ENCODE peak calls at places on chromosome X, in six cellular contexts. One of them, this sample, is unnamed.

GRCh38 chrX:39059866-39060265 is 258.6 kb downstream of the MID1IP1 start:
- DNase-seq in stimulated activated CD4-positive, alpha-beta T cell treated with anti-CD3 and anti-CD28 coated beads, Interleukin-2, amount 100 ng/mL, for 48 hours: no peak
- DNase-seq in EL: no peak
- DNase-seq in pons: no peak
- DNase-seq in GM23248: no peak
- DNase-seq in nephron progenitor cell: no peak
- DNase-seq in this sample: no peak

GRCh38 chrX:41334866-41335589 is 1.1 kb downstream of the DDX3X start:
- DNase-seq in stimulated activated CD4-positive, alpha-beta T cell treated with anti-CD3 and anti-CD28 coated beads, Interleukin-2, amount 100 ng/mL, for 48 hours: peak; percentile 56
- DNase-seq in EL: peak; percentile 42
- DNase-seq in pons: no peak
- DNase-seq in GM23248: peak; percentile 78
- DNase-seq in nephron progenitor cell: peak; percentile 46
- DNase-seq in this sample: peak; percentile 30

GRCh38 chrX:133918326-133918725 is 67.1 kb downstream of the GPC3 start:
- DNase-seq in stimulated activated CD4-positive, alpha-beta T cell treated with anti-CD3 and anti-CD28 coated beads, Interleukin-2, amount 100 ng/mL, for 48 hours: no peak
- DNase-seq in EL: no peak
- DNase-seq in pons: no peak
- DNase-seq in GM23248: no peak
- DNase-seq in nephron progenitor cell: no peak
- DNase-seq in this sample: no peak

GRCh38 chrX:42714981-42715688 is 62.8 kb downstream of the PPP1R2C start:
- DNase-seq in stimulated activated CD4-positive, alpha-beta T cell treated with anti-CD3 and anti-CD28 coated beads, Interleukin-2, amount 100 ng/mL, for 48 hours: peak; percentile 23
- DNase-seq in EL: no peak
- DNase-seq in pons: peak; percentile 75
- DNase-seq in GM23248: no peak
- DNase-seq in nephron progenitor cell: peak; percentile 64
- DNase-seq in this sample: peak; percentile 40

GRCh38 chrX:15207994-15208393 is 61.9 kb downstream of the ASB9 start:
- DNase-seq in stimulated activated CD4-positive, alpha-beta T cell treated with anti-CD3 and anti-CD28 coated beads, Interleukin-2, amount 100 ng/mL, for 48 hours: no peak
- DNase-seq in EL: no peak
- DNase-seq in pons: no peak
- DNase-seq in GM23248: no peak
- DNase-seq in nephron progenitor cell: no peak
- DNase-seq in this sample: no peak

GRCh38 chrX:38699603-38700110 is 101.6 kb upstream of the MID1IP1 start:
- DNase-seq in stimulated activated CD4-positive, alpha-beta T cell treated with anti-CD3 and anti-CD28 coated beads, Interleukin-2, amount 100 ng/mL, for 48 hours: no peak
- DNase-seq in EL: no peak
- DNase-seq in pons: no peak
- DNase-seq in GM23248: no peak
- DNase-seq in nephron progenitor cell: no peak
- DNase-seq in this sample: no peak

GRCh38 chrX:108795240-108795639 is 58.9 kb upstream of the IRS4 start:
- DNase-seq in stimulated activated CD4-positive, alpha-beta T cell treated with anti-CD3 and anti-CD28 coated beads, Interleukin-2, amount 100 ng/mL, for 48 hours: no peak
- DNase-seq in EL: no peak
- DNase-seq in pons: no peak
- DNase-seq in GM23248: no peak
- DNase-seq in nephron progenitor cell: no peak
- DNase-seq in this sample: no peak

GRCh38 chrX:18406531-18407266 is 18.7 kb upstream of the CDKL5 start:
- DNase-seq in stimulated activated CD4-positive, alpha-beta T cell treated with anti-CD3 and anti-CD28 coated beads, Interleukin-2, amount 100 ng/mL, for 48 hours: no peak
- DNase-seq in EL: peak; percentile 20
- DNase-seq in pons: no peak
- DNase-seq in GM23248: peak; percentile 39
- DNase-seq in nephron progenitor cell: no peak
- DNase-seq in this sample: peak; percentile 53

GRCh38 chrX:3550160-3550765 is 163.2 kb downstream of the PRKX start:
- DNase-seq in stimulated activated CD4-positive, alpha-beta T cell treated with anti-CD3 and anti-CD28 coated beads, Interleukin-2, amount 100 ng/mL, for 48 hours: no peak
- DNase-seq in EL: peak; percentile 10
- DNase-seq in pons: no peak
- DNase-seq in GM23248: peak; percentile 63
- DNase-seq in nephron progenitor cell: no peak
- DNase-seq in this sample: peak; percentile 16

GRCh38 chrX:19440713-19441112 is 74.6 kb downstream of the MAP3K15 start:
- DNase-seq in stimulated activated CD4-positive, alpha-beta T cell treated with anti-CD3 and anti-CD28 coated beads, Interleukin-2, amount 100 ng/mL, for 48 hours: no peak
- DNase-seq in EL: peak; percentile 21
- DNase-seq in pons: no peak
- DNase-seq in GM23248: peak; percentile 3
- DNase-seq in nephron progenitor cell: no peak
- DNase-seq in this sample: peak; percentile 13

GRCh38 chrX:56232221-56233082 is at the start of gene KLF8:
- DNase-seq in stimulated activated CD4-positive, alpha-beta T cell treated with anti-CD3 and anti-CD28 coated beads, Interleukin-2, amount 100 ng/mL, for 48 hours: peak; percentile 20
- DNase-seq in EL: no peak
- DNase-seq in pons: no peak
- DNase-seq in GM23248: peak; percentile 56
- DNase-seq in nephron progenitor cell: peak; percentile 30
- DNase-seq in this sample: no peak

GRCh38 chrX:108468486-108468885 is 28.8 kb downstream of the COL4A5 start:
- DNase-seq in stimulated activated CD4-positive, alpha-beta T cell treated with anti-CD3 and anti-CD28 coated beads, Interleukin-2, amount 100 ng/mL, for 48 hours: no peak
- DNase-seq in EL: peak; percentile 74
- DNase-seq in pons: no peak
- DNase-seq in GM23248: peak; percentile 51
- DNase-seq in nephron progenitor cell: no peak
- DNase-seq in this sample: no peak

GRCh38 chrX:142977128-142977914 is 48.4 kb upstream of the SPANXN4 start:
- DNase-seq in stimulated activated CD4-positive, alpha-beta T cell treated with anti-CD3 and anti-CD28 coated beads, Interleukin-2, amount 100 ng/mL, for 48 hours: no peak
- DNase-seq in EL: no peak
- DNase-seq in pons: peak; percentile 1
- DNase-seq in GM23248: no peak
- DNase-seq in nephron progenitor cell: no peak
- DNase-seq in this sample: no peak

GRCh38 chrX:67523002-67523711 is 20.7 kb upstream of the AR start:
- DNase-seq in stimulated activated CD4-positive, alpha-beta T cell treated with anti-CD3 and anti-CD28 coated beads, Interleukin-2, amount 100 ng/mL, for 48 hours: no peak
- DNase-seq in EL: no peak
- DNase-seq in pons: no peak
- DNase-seq in GM23248: no peak
- DNase-seq in nephron progenitor cell: no peak
- DNase-seq in this sample: no peak

GRCh38 chrX:67094061-67094460 is 449.8 kb upstream of the AR start:
- DNase-seq in stimulated activated CD4-positive, alpha-beta T cell treated with anti-CD3 and anti-CD28 coated beads, Interleukin-2, amount 100 ng/mL, for 48 hours: no peak
- DNase-seq in EL: no peak
- DNase-seq in pons: no peak
- DNase-seq in GM23248: no peak
- DNase-seq in nephron progenitor cell: no peak
- DNase-seq in this sample: no peak

This sample was measured in PC-3.